ENCODE peak calls at places on chromosomes 5 and 9, in five cellular contexts. H is WERI-Rb-1, B is AG10803, L is RWPE1, F is astrocyte. C is an unnamed sample.

GRCh38 chr9:78003730-78004129 is 27.9 kb downstream of the GNAQ start:
- DNase-seq in H (no peak), B (no peak), L (no peak), F (no peak), C (no peak)

GRCh38 chr5:112417931-112418358 is 1.1 kb downstream of the EPB41L4A start:
- DNase-seq in H (no peak), B (no peak), L (peak), F (peak), C (no peak)

GRCh38 chr9:82532504-82532903 is 530.4 kb downstream of the RASEF start:
- DNase-seq in H (no peak), B (no peak), L (peak), F (peak), C (no peak)

GRCh38 chr5:42377496-42377895 is 45.7 kb upstream of the GHR start:
- DNase-seq in H (no peak), B (peak), L (no peak), F (no peak), C (no peak)

GRCh38 chr9:130845901-130846381 is 10.9 kb downstream of the ABL1 start:
- DNase-seq in H (no peak), B (peak), L (peak), F (peak), C (no peak)

GRCh38 chr5:178442361-178443256 is 147.6 kb downstream of the COL23A1 start:
- DNase-seq in H (no peak), B (no peak), L (no peak), F (no peak), C (peak)

GRCh38 chr5:79297661-79298060 is 61.7 kb downstream of the JMY start:
- DNase-seq in H (no peak), B (no peak), L (no peak), F (peak), C (no peak)

GRCh38 chr9:15612962-15613361 is 60.1 kb downstream of the CCDC171 start:
- DNase-seq in H (no peak), B (no peak), L (no peak), F (no peak), C (no peak)

GRCh38 chr9:4490705-4491620 is 695 bp downstream of the SLC1A1 start:
- DNase-seq in H (peak), B (no peak), L (no peak), F (no peak), C (no peak)

GRCh38 chr9:134010310-134010709 is 15.0 kb upstream of the BRD3OS start:
- DNase-seq in H (no peak), B (no peak), L (no peak), F (no peak), C (no peak)

GRCh38 chr5:95852567-95852966 is 30.0 kb upstream of the GLRX start:
- DNase-seq in H (no peak), B (no peak), L (no peak), F (no peak), C (no peak)

GRCh38 chr5:73661753-73662152 is 35.8 kb downstream of the ARHGEF28 start:
- DNase-seq in H (no peak), B (no peak), L (no peak), F (no peak), C (no peak)

GRCh38 chr5:11555171-11555570 is 349.1 kb downstream of the CTNND2 start:
- DNase-seq in H (no peak), B (no peak), L (no peak), F (no peak), C (no peak)

GRCh38 chr9:133889498-133890301 is 102.4 kb downstream of the VAV2 start:
- DNase-seq in H (no peak), B (no peak), L (peak), F (peak), C (no peak)

GRCh38 chr5:148970228-148970627 is 92.6 kb downstream of the SH3TC2 start:
- DNase-seq in H (no peak), B (peak), L (no peak), F (no peak), C (no peak)

GRCh38 chr9:70406446-70406862 is 8.0 kb downstream of the KLF9 start:
- DNase-seq in H (no peak), B (peak), L (no peak), F (peak), C (no peak)

GRCh38 chr5:111313017-111313724 is 89.0 kb downstream of the CAMK4 start:
- DNase-seq in H (no peak), B (no peak), L (no peak), F (no peak), C (no peak)

GRCh38 chr5:139562847-139563246 is 1.7 kb downstream of the UBE2D2 start:
- DNase-seq in H (no peak), B (no peak), L (no peak), F (no peak), C (no peak)

GRCh38 chr9:36632892-36633291 is 60.2 kb downstream of the MELK start:
- DNase-seq in H (no peak), B (peak), L (peak), F (peak), C (no peak)

GRCh38 chr5:91225848-91226686 is 157.1 kb downstream of the ARRDC3 start:
- DNase-seq in H (peak), B (no peak), L (peak), F (no peak), C (no peak)

DNA sequence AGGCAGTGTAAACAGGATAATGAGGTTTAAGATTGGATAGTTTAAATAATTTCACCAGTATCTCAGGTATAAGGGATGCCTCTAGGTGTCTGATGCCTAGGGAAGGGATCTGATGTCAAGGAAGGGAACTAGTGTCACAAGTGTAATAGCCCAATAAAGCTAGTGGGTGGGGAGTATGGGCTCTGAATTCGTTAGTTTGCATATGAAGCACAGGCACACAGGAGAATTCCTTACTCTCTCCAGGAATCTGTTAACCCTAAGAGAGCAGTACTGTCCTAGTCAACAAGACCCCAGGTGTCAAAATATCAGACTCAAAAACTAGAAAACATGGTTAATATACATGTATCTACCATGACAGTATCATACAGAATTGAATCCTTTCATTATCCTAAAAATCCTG is 352.5 kb upstream of the CYLC2 start:
- DNase-seq in H (no peak), B (no peak), L (no peak), F (no peak), C (no peak)
- TF ChIP-seq CTCF in H (no peak), B (no peak), L (no peak), F (no peak), C (no peak)

GRCh38 chr5:61114441-61114840 is 47.8 kb downstream of the SMIM15 start:
- DNase-seq in H (no peak), B (no peak), L (no peak), F (no peak), C (no peak)

GRCh38 chr5:61120534-61120933 is 41.7 kb downstream of the SMIM15 start:
- DNase-seq in H (no peak), B (no peak), L (peak), F (peak), C (no peak)

GRCh38 chr5:61115968-61116367 is 46.3 kb downstream of the SMIM15 start:
- DNase-seq in H (no peak), B (no peak), L (no peak), F (no peak), C (no peak)
- TF ChIP-seq CTCF in H (no peak), B (no peak), L (no peak), F (no peak), C (no peak)

DNA sequence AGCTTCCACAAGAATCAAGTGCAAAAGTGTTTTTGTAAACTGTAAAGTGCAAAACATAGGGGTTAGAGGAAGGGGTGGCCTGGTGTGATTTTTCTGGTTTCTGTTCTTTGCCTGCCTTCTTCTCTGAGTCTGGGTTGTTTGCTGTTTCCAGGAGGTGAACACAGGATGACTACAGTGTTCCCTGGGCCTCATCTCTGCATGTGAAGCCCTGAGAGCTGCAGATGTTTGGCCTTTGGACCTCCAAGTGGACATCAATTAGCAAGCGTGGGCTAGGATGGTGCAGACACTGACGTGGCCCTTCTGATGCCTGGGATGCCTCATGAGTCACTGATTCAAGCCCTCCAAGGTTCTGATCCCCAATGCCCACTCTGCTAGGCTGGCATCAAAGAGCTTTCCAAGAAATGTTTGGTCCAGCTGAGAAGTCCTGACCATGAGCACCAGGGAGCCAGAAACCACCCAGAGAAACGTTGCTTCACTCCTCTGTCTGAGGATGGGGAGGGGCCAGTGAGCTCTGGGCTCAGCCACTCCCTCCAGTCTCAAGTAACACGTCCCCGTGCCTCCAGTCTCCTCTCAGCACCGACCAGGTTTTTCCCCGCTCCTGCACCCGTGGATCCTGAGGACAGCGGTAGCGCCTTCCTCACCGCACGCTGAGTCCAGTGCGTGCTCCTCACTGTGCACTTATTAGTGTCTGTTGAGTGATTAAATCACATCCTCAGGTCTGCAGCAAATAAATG is 7.6 kb downstream of the IL9 start:
- DNase-seq in H (peak), B (peak), L (no peak), F (peak), C (no peak)
- TF ChIP-seq CTCF in H (no peak), B (no peak), L (no peak), F (no peak), C (no peak)

DNA sequence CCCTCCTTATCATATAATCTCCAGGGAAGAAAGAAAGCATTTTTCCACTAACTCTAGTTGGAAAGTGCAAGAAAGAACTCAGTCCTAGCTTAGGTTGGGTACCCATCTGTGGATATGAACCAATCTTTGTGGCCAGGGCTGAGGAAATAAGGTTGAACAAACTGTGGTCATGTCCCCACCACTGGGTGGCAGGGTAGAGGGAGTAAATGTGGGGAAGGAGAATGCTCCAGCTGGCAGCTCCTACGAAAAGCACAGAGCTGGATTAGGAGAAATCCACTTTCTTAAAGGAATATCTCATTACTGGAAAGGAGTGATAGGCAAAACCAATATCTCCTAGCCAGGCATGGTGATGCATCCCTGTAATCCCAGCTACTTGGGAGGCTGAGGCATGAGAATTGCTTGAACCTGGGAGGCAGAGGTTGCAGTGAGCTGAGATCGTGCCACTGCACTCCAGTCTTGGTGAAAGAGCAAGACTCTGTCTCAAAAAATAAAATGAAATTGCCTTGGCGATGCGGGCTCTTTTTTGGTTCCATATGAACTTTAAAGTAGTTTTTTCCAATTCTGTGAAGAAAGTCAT is 175.1 kb downstream of the CCDC192 start:
- DNase-seq in H (peak), B (peak), L (peak), F (no peak), C (no peak)
- TF ChIP-seq CTCF in H (peak), B (peak), L (no peak), F (peak), C (peak)

DNA sequence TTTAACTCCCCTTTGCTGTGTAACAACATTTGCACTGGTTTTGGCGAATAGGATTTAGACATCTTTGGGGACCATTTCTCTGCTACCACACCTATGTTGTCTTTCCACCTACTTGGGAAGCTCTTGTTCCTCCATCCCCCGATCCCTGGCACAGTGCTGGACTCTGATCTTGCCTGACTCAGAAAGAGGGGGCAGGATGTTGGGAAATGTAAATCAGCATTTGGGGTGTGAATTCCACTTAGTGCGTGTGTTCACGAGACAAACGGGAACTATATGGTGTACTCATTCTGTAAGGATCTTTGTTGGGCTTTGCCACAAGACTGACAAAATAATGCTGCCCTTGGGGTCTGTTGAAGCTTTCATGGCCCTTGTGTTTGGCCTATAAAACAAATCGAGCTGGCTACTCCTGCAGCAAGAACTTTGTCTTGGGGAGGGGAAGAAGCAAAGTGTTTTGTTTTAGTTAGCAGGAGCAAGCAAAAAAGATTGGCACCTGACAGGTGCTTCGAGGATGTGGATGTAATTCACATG is 18.5 kb downstream of the TMEM268 start:
- DNase-seq in H (no peak), B (no peak), L (no peak), F (no peak), C (no peak)
- TF ChIP-seq CTCF in H (no peak), B (no peak), L (no peak), F (no peak), C (no peak)

DNA sequence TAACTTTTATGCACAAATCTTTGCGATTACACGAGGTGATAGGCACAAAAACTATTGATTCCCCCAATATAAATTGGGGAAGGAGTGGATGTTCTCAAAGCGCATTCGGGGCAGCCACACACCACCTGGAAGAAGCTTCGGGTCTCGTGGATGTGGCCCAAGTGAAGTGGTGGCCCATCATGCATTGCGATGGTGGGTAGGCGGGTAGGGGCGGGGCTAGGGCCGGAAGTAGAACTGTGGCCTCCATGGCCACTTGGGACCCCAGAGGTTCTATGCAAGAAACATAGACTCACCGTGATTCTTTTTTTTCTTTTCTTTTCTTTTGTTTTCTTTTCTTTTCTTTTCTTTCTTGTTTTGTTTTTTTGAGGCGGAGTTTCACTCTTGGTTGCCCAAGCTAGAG is 86.4 kb upstream of the SLC44A1 start:
- DNase-seq in H (peak), B (no peak), L (no peak), F (no peak), C (no peak)
- TF ChIP-seq CTCF in H (no peak), B (no peak), L (no peak), F (no peak), C (no peak)

C was measured in type B pancreatic cell.